ENCODE peak calls at places on chromosomes 5 and 9, in six cellular contexts. Q, J, C, W, U and T are unnamed samples.
A peak's percentile ranks its signal among the peaks of the same experiment; 100 is the strongest.

GRCh38 chr9:129570450-129571297 is 50.2 kb downstream of the C9orf50 start:
- DNase-seq in Q (peak; percentile 95), J (peak; percentile 62), C (peak; percentile 91), W (no peak), U (peak; percentile 74), T (peak; percentile 68)

GRCh38 chr5:43601454-43602260 is 1.3 kb upstream of the NNT start:
- DNase-seq in Q (peak; percentile 39), J (no peak), C (peak; percentile 66), W (no peak), U (no peak), T (no peak)

GRCh38 chr5:180499684-180500083 is 5.5 kb downstream of the CNOT6 start:
- DNase-seq in Q (peak; percentile 24), J (no peak), C (no peak), W (no peak), U (no peak), T (no peak)

GRCh38 chr9:100088202-100088601 is 10.6 kb downstream of the ERP44 start:
- DNase-seq in Q (peak; percentile 69), J (no peak), C (peak; percentile 38), W (no peak), U (no peak), T (peak; percentile 9)

GRCh38 chr9:133048595-133048994 is 13.2 kb upstream of the CEL start:
- DNase-seq in Q (no peak), J (no peak), C (peak; percentile 21), W (no peak), U (no peak), T (peak; percentile 54)

GRCh38 chr5:132003982-132004381 is 7.5 kb downstream of the ACSL6 start:
- DNase-seq in Q (no peak), J (no peak), C (no peak), W (no peak), U (no peak), T (no peak)

GRCh38 chr9:36772449-36773370 is 200.0 kb downstream of the MELK start:
- DNase-seq in Q (peak; percentile 46), J (no peak), C (peak; percentile 27), W (no peak), U (no peak), T (no peak)

GRCh38 chr9:138022756-138023393 is 145.3 kb downstream of the CACNA1B start:
- DNase-seq in Q (no peak), J (peak; percentile 34), C (no peak), W (no peak), U (no peak), T (no peak)

GRCh38 chr9:129580211-129580915 is 40.5 kb downstream of the C9orf50 start:
- DNase-seq in Q (no peak), J (no peak), C (no peak), W (no peak), U (no peak), T (peak; percentile 88)

GRCh38 chr5:1212881-1213280 is 11.5 kb downstream of the SLC6A19 start:
- DNase-seq in Q (no peak), J (peak; percentile 50), C (no peak), W (no peak), U (no peak), T (no peak)

GRCh38 chr5:981466-981865 is 27.1 kb upstream of the NKD2 start:
- DNase-seq in Q (no peak), J (peak; percentile 38), C (no peak), W (no peak), U (no peak), T (no peak)

GRCh38 chr5:81297531-81297930 is 3.9 kb upstream of the ZCCHC9 start:
- DNase-seq in Q (no peak), J (no peak), C (no peak), W (no peak), U (no peak), T (no peak)

GRCh38 chr5:81302596-81302995 is 1.2 kb downstream of the ZCCHC9 start:
- DNase-seq in Q (no peak), J (no peak), C (peak; percentile 11), W (no peak), U (no peak), T (no peak)

GRCh38 chr5:81305783-81306182 is 4.4 kb downstream of the ZCCHC9 start:
- DNase-seq in Q (no peak), J (no peak), C (no peak), W (no peak), U (no peak), T (no peak)

GRCh38 chr5:81303563-81303962 is 2.2 kb downstream of the ZCCHC9 start:
- DNase-seq in Q (peak; percentile 24), J (no peak), C (peak; percentile 86), W (no peak), U (no peak), T (no peak)

GRCh38 chr5:81301221-81302015 is at the start of gene ZCCHC9:
- DNase-seq in Q (peak; percentile 93), J (peak; percentile 97), C (peak; percentile 97), W (peak; percentile 86), U (peak; percentile 94), T (peak; percentile 97)
- TF ChIP-seq CTCF in Q (no peak), J (peak; percentile 13), C (peak; percentile 28), W (peak; percentile 15), U (no peak), T (no peak)

GRCh38 chr5:51373880-51374523 is 9.2 kb upstream of the ISL1 start:
- DNase-seq in Q (no peak), J (no peak), C (no peak), W (no peak), U (no peak), T (no peak)
- TF ChIP-seq CTCF in Q (no peak), J (no peak), C (no peak), W (no peak), U (no peak), T (no peak)

GRCh38 chr9:92954886-92955285 is 7.6 kb downstream of the FGD3 start:
- DNase-seq in Q (no peak), J (no peak), C (no peak), W (no peak), U (no peak), T (no peak)
- TF ChIP-seq CTCF in Q (no peak), J (no peak), C (no peak), W (no peak), U (no peak), T (no peak)

GRCh38 chr9:93577045-93577939 is 908 bp downstream of the PHF2 start:
- DNase-seq in Q (no peak), J (peak; percentile 76), C (no peak), W (no peak), U (no peak), T (no peak)
- TF ChIP-seq CTCF in Q (no peak), J (no peak), C (no peak), W (no peak), U (no peak), T (no peak)

GRCh38 chr9:108125541-108125940 is 636.0 kb upstream of the KLF4 start:
- DNase-seq in Q (peak; percentile 18), J (no peak), C (no peak), W (no peak), U (peak; percentile 23), T (no peak)
- TF ChIP-seq CTCF in Q (peak; percentile 19), J (peak; percentile 17), C (peak; percentile 53), W (no peak), U (no peak), T (no peak)

GRCh38 chr9:131503626-131504465 is 1.1 kb downstream of the POMT1 start:
- DNase-seq in Q (peak; percentile 49), J (no peak), C (peak; percentile 37), W (no peak), U (no peak), T (peak; percentile 92)
- TF ChIP-seq CTCF in Q (no peak), J (no peak), C (no peak), W (no peak), U (no peak), T (no peak)

GRCh38 chr5:59741599-59741998 is 151.9 kb downstream of the PDE4D start:
- DNase-seq in Q (no peak), J (no peak), C (no peak), W (no peak), U (no peak), T (no peak)

GRCh38 chr5:59745422-59745863 is 148.1 kb downstream of the PDE4D start:
- DNase-seq in Q (peak; percentile 99), J (peak; percentile 55), C (peak; percentile 97), W (no peak), U (peak; percentile 56), T (no peak)

GRCh38 chr5:59749782-59750520 is 143.6 kb downstream of the PDE4D start:
- DNase-seq in Q (no peak), J (no peak), C (no peak), W (no peak), U (no peak), T (no peak)

GRCh38 chr5:59744531-59744992 is 149.0 kb downstream of the PDE4D start:
- DNase-seq in Q (peak; percentile 73), J (no peak), C (peak; percentile 89), W (no peak), U (no peak), T (no peak)

GRCh38 chr5:59746261-59746765 is 147.2 kb downstream of the PDE4D start:
- DNase-seq in Q (peak; percentile 88), J (peak; percentile 48), C (peak; percentile 89), W (no peak), U (no peak), T (no peak)
- TF ChIP-seq CTCF in Q (no peak), J (no peak), C (no peak), W (no peak), U (no peak), T (no peak)

GRCh38 chr9:102769307-102769706 is 225.8 kb upstream of the CYLC2 start:
- DNase-seq in Q (no peak), J (no peak), C (no peak), W (no peak), U (no peak), T (no peak)
- TF ChIP-seq CTCF in Q (no peak), J (no peak), C (no peak), W (no peak), U (no peak), T (no peak)

GRCh38 chr5:149827501-149827990 is 97.4 kb downstream of the PPARGC1B start:
- DNase-seq in Q (no peak), J (no peak), C (no peak), W (no peak), U (no peak), T (no peak)

GRCh38 chr5:149828161-149829011 is 98.3 kb downstream of the PPARGC1B start:
- DNase-seq in Q (peak; percentile 99), J (peak; percentile 93), C (peak; percentile 98), W (peak; percentile 74), U (peak; percentile 88), T (peak; percentile 93)

GRCh38 chr5:149831492-149831891 is 101.4 kb downstream of the PPARGC1B start:
- DNase-seq in Q (peak; percentile 74), J (no peak), C (peak; percentile 81), W (no peak), U (no peak), T (peak; percentile 81)

GRCh38 chr5:149830579-149830978 is 100.5 kb downstream of the PPARGC1B start:
- DNase-seq in Q (no peak), J (no peak), C (no peak), W (no peak), U (no peak), T (no peak)

GRCh38 chr5:149829954-149830353 is 99.8 kb downstream of the PPARGC1B start:
- DNase-seq in Q (peak; percentile 26), J (no peak), C (peak; percentile 27), W (no peak), U (no peak), T (peak; percentile 12)
- TF ChIP-seq CTCF in Q (no peak), J (peak; percentile 17), C (peak; percentile 20), W (no peak), U (no peak), T (peak; percentile 42)

DNA sequence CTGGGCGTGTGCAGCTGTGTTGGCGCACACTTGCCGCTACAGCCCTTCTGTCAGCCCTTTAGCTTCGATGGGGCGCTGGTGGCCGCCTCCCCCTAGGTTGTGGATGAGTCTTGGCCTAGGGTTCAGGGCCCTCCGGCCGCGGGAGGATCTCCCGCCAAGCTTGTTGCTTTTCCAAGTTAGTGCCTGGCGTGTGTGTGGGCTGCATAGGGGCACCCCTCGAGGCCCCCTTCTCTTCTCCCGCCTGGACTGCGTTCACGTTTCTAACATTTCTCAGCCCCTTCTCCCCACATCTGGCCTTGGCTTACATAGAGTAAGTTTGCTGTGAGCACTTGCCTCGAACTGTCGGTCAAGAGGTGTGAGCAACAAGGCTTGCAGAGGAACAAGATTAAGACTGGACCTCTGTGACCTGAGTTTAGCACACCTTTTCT is 410 bp upstream of the OXCT1 start:
- DNase-seq in Q (no peak), J (no peak), C (no peak), W (no peak), U (no peak), T (no peak)
- TF ChIP-seq CTCF in Q (no peak), J (no peak), C (no peak), W (no peak), U (no peak), T (no peak)